ENCODE peak calls at places on chromosomes 4 and X, in five cellular contexts. C, S, F, M and P are unnamed samples. For H3K9me3, the result is how much of the 10 kb centered on the place peaks cover.

GRCh38 chrX:136662104-136662503 is 14.1 kb downstream of the CD40LG start:
- DNase-seq in C (no peak), M (no peak), S (no peak), F (no peak), P (no peak)

GRCh38 chr4:978957-979701 is 5.8 kb upstream of the DGKQ start:
- DNase-seq in F (no peak), M (peak), S (peak), C (peak), P (no peak)

GRCh38 chr4:54660145-54660535 is 2.4 kb downstream of the KIT start:
- DNase-seq in M (peak), S (no peak), F (no peak), C (no peak), P (no peak)

GRCh38 chrX:97039363-97040029 is 155.8 kb downstream of the RPA4 start:
- DNase-seq in M (peak), F (no peak), S (no peak), C (peak), P (peak)

GRCh38 chrX:78333521-78333920 is 6.1 kb upstream of the CYSLTR1 start:
- DNase-seq in M (no peak), F (peak), C (no peak), S (no peak), P (no peak)

GRCh38 chr4:162322054-162322453 is 158.3 kb upstream of the FSTL5 start:
- DNase-seq in M (no peak), C (no peak), F (no peak), S (no peak), P (no peak)

GRCh38 chrX:11867610-11868345 is 109.7 kb downstream of the MSL3 start:
- DNase-seq in S (no peak), C (no peak), M (no peak), F (no peak), P (no peak)

GRCh38 chrX:72621163-72621562 is 48.5 kb upstream of the HDAC8 start:
- DNase-seq in C (peak), F (no peak), S (peak), M (no peak), P (no peak)

GRCh38 chr4:94621491-94622080 is 136.2 kb upstream of the BMPR1B start:
- DNase-seq in S (peak), F (peak), C (peak), M (peak), P (peak)

GRCh38 chrX:128106630-128107029 is 54.4 kb upstream of the ACTRT1 start:
- DNase-seq in S (no peak), F (peak), M (no peak), C (no peak), P (peak)

GRCh38 chr4:85246055-85246454 is 228.9 kb upstream of the ARHGAP24 start:
- DNase-seq in C (no peak), M (no peak), S (no peak), F (no peak), P (no peak)

GRCh38 chr4:85243857-85244256 is 231.1 kb upstream of the ARHGAP24 start:
- DNase-seq in C (no peak), M (peak), F (no peak), S (no peak), P (no peak)

GRCh38 chr4:85244638-85245037 is 230.3 kb upstream of the ARHGAP24 start:
- DNase-seq in C (no peak), F (no peak), M (no peak), S (no peak), P (no peak)
- TF ChIP-seq EZH2 in C (no peak), F (no peak), M (no peak), S (no peak), P (no peak)

GRCh38 chrX:42973321-42973720 is 195.4 kb upstream of the PPP1R2C start:
- DNase-seq in C (no peak), M (no peak), S (no peak), F (no peak), P (no peak)

GRCh38 chrX:42976729-42977366 is 198.9 kb upstream of the PPP1R2C start:
- DNase-seq in F (no peak), S (peak), C (no peak), M (peak), P (no peak)

GRCh38 chrX:42978655-42979379 is 200.9 kb upstream of the PPP1R2C start:
- DNase-seq in F (no peak), S (peak), C (no peak), M (no peak), P (no peak)

DNA sequence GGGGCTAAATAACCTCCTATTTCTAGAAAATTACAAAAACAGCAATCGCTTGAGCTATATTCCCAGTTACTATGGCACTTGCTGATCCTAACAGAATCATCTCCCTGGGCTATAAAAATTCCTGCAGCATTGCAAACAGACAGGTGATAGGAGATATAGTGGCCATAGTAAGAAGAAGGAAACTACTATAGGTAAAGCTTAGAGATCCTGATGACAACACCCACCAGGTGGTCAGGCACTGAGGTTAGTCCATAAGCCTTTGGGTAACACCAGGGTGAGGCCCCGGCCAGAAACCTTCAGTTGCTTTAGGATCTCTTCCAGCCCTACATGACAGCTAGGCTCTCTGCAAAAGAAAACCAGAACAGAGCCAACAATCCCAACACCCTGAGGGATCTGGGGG is 197.9 kb upstream of the PPP1R2C start:
- DNase-seq in F (no peak), C (no peak), S (no peak), M (no peak), P (no peak)
- H3K9me3 ChIP-seq in F (under half), C (under half), S (under half), M (under half), P (under half)

DNA sequence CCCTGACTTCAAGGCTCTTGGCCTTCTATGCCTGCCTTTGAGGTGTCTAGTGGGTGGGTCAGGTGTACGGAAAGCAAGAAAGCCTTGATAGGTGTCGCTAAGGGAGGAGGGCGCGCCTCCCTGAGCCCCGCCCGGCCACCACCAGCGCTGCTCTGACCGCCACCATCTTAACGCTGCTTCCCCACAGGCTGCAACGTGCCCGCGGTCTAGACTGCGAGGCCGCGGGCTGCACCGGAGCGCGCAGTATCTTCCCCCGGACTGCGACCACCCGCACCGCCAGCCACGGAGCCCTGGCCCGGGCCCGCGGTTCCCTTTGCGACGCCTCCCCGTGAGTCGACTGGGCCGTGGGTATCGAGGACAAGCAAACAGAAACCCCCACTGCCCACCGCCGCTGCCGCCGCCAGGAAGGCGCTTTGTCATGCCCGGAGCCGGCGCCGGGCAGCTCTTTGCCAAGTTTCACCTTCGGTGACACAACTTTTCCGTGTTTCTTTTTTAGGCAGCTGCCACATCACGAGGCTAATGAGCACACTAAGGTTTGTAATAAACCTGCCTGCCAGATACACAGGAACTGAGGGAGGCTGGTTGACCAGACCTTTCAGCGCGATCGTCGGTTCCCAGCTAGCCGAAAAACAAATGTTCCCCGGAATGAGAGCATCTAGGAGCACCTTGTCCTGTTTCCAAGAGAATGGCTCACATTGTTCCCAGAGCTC is 335.8 kb upstream of the F9 start:
- DNase-seq in F (peak), C (peak), M (peak), S (no peak), P (no peak)
- TF ChIP-seq EZH2 in F (no peak), C (no peak), M (no peak), S (no peak), P (no peak)

GRCh38 chrX:151899622-151900021 is 13.1 kb upstream of the MAGEA4 start:
- DNase-seq in S (no peak), C (peak), F (no peak), M (no peak), P (no peak)

GRCh38 chrX:151901821-151902220 is 10.9 kb upstream of the MAGEA4 start:
- DNase-seq in M (no peak), S (no peak), F (no peak), C (peak), P (no peak)

GRCh38 chrX:151896734-151897474 is 15.8 kb upstream of the MAGEA4 start:
- DNase-seq in C (peak), S (no peak), F (no peak), M (no peak), P (peak)
- H3K9me3 ChIP-seq in C (under half), S (under half), F (under half), M (under half), P (under half)

GRCh38 chr4:69656653-69657158 is 3.7 kb upstream of the UGT2A1 start:
- DNase-seq in C (no peak), S (no peak), M (no peak), F (no peak), P (no peak)
- TF ChIP-seq EZH2 in C (no peak), S (no peak), M (no peak), F (no peak), P (no peak)

GRCh38 chr4:86657382-86657781 is 63.3 kb downstream of the PTPN13 start:
- DNase-seq in F (no peak), M (no peak), S (no peak), C (no peak), P (no peak)

GRCh38 chr4:86652332-86652932 is 58.3 kb downstream of the PTPN13 start:
- DNase-seq in F (no peak), M (no peak), S (no peak), C (no peak), P (no peak)

GRCh38 chr4:86657910-86658309 is 63.8 kb downstream of the PTPN13 start:
- DNase-seq in F (peak), C (no peak), M (no peak), S (no peak), P (no peak)

GRCh38 chr4:86653237-86653865 is 59.2 kb downstream of the PTPN13 start:
- DNase-seq in F (no peak), C (no peak), S (no peak), M (no peak), P (no peak)
- H3K9me3 ChIP-seq in F (under half), C (under half), S (under half), M (under half), P (under half)

GRCh38 chrX:65528705-65529340 is 5.8 kb downstream of the LAS1L start:
- DNase-seq in M (peak), C (peak), S (no peak), F (peak), P (no peak)
- TF ChIP-seq EZH2 in M (no peak), C (no peak), S (no peak), F (no peak), P (no peak)

GRCh38 chr4:38769441-38770210 is 13.2 kb downstream of the TLR10 start:
- DNase-seq in M (no peak), S (no peak), F (no peak), C (no peak), P (no peak)
- H3K9me3 ChIP-seq in M (under half), S (under half), F (under half), C (under half), P (under half)

GRCh38 chrX:83510466-83511181 is 2.5 kb downstream of the POU3F4 start:
- DNase-seq in S (no peak), F (no peak), M (no peak), C (no peak), P (no peak)

GRCh38 chrX:83511208-83511607 is 3.1 kb downstream of the POU3F4 start:
- DNase-seq in S (no peak), F (no peak), M (no peak), C (no peak), P (no peak)

GRCh38 chrX:83508006-83508405 is at the start of gene POU3F4:
- DNase-seq in M (no peak), S (no peak), C (peak), F (no peak), P (no peak)

GRCh38 chrX:83508526-83509245 is 596 bp downstream of the POU3F4 start:
- DNase-seq in F (no peak), S (no peak), C (no peak), M (no peak), P (no peak)

DNA sequence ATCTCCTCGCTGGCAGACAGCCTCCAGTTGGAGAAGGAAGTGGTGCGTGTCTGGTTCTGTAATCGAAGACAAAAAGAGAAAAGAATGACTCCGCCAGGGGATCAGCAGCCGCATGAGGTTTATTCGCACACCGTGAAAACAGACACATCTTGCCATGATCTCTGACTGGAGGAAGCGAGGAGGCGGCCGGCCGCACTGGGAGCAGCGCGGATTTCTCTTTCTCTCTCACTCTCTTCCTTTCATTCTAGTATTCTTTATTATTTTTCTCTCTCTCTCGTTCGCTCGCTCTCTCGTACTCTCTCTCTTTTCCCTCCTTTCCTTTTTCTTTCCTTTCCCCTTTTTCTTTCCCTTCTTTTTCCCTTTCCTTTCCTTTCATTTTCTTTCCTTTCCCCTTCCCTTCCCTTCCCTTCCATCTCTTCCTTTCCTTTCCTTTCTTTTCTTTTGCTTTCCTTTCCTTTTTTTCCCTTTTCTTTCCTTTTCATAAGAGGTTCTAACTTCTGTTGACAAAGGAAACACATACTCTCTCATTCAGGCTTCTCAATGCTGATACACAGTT is 1.2 kb downstream of the POU3F4 start:
- DNase-seq in F (no peak), S (no peak), C (no peak), M (no peak), P (no peak)
- TF ChIP-seq EZH2 in F (no peak), S (no peak), C (no peak), M (no peak), P (no peak)